ENCODE peak calls at places on chromosome 3, in four cellular contexts. N, F, K and R are unnamed samples.

GRCh38 chr3:138034918-138035317 is 25.0 kb downstream of the CLDN18 start:
- DNase-seq in F (no peak), N (no peak), K (peak; percentile 34), R (no peak)

GRCh38 chr3:52136513-52136912 is 17.7 kb downstream of the POC1A start:
- DNase-seq in N (peak; percentile 71), K (no peak), F (no peak), R (no peak)

GRCh38 chr3:161475905-161476304 is 20.7 kb upstream of the OTOL1 start:
- DNase-seq in N (no peak), K (peak; percentile 33), F (no peak), R (no peak)

GRCh38 chr3:62888180-62888579 is 13.0 kb upstream of the CADPS start:
- DNase-seq in F (no peak), N (no peak), K (no peak), R (no peak)

GRCh38 chr3:195892355-195893120 is 15.8 kb downstream of the TNK2 start:
- DNase-seq in F (no peak), N (no peak), K (peak; percentile 66), R (no peak)

GRCh38 chr3:134911611-134912604 is 116.8 kb downstream of the EPHB1 start:
- DNase-seq in N (no peak), K (peak; percentile 9), F (no peak), R (no peak)

GRCh38 chr3:28576590-28577220 is 228.1 kb upstream of the AZI2 start:
- DNase-seq in F (peak; percentile 6), K (no peak), N (no peak), R (no peak)

GRCh38 chr3:190533511-190534282 is 19.8 kb downstream of the IL1RAP start:
- DNase-seq in K (peak; percentile 75), N (peak; percentile 57), F (no peak), R (peak; percentile 53)

GRCh38 chr3:152175576-152175883 is 93.2 kb upstream of the MBNL1 start:
- DNase-seq in N (no peak), K (peak; percentile 42), F (no peak), R (no peak)